ENCODE peak calls at places on chromosomes 11 and 22, in six cellular contexts. One of them, this sample, is unnamed.

GRCh38 chr11:73978576-73979086 is 4.0 kb downstream of the UCP2 start:
- DNase-seq in activated CD4-positive, alpha-beta T cell treated with anti-CD3 and anti-CD28 coated beads, Interleukin-2, amount 50 U/mL, for 1 hour: no peak
- DNase-seq in GM19239: no peak
- DNase-seq in memory B cell: no peak
- DNase-seq in effector CD4-positive, alpha-beta T cell: no peak
- DNase-seq in H54: no peak
- DNase-seq in this sample: no peak

GRCh38 chr11:59766542-59766941 is 11.4 kb downstream of the STX3 start:
- DNase-seq in activated CD4-positive, alpha-beta T cell treated with anti-CD3 and anti-CD28 coated beads, Interleukin-2, amount 50 U/mL, for 1 hour: no peak
- DNase-seq in GM19239: no peak
- DNase-seq in H54: no peak
- DNase-seq in memory B cell: no peak
- DNase-seq in effector CD4-positive, alpha-beta T cell: no peak
- DNase-seq in this sample: no peak

GRCh38 chr22:31768422-31769059 is 14.7 kb downstream of the DEPDC5 start:
- DNase-seq in memory B cell: no peak
- DNase-seq in activated CD4-positive, alpha-beta T cell treated with anti-CD3 and anti-CD28 coated beads, Interleukin-2, amount 50 U/mL, for 1 hour: no peak
- DNase-seq in effector CD4-positive, alpha-beta T cell: no peak
- DNase-seq in H54: no peak
- DNase-seq in GM19239: no peak
- DNase-seq in this sample: no peak

GRCh38 chr22:37913233-37913721 is 7.2 kb downstream of the MICALL1 start:
- DNase-seq in H54: no peak
- DNase-seq in activated CD4-positive, alpha-beta T cell treated with anti-CD3 and anti-CD28 coated beads, Interleukin-2, amount 50 U/mL, for 1 hour: no peak
- DNase-seq in memory B cell: no peak
- DNase-seq in effector CD4-positive, alpha-beta T cell: no peak
- DNase-seq in GM19239: no peak
- DNase-seq in this sample: no peak

GRCh38 chr11:64367931-64368672 is 9.1 kb downstream of the RPS6KA4 start:
- DNase-seq in effector CD4-positive, alpha-beta T cell: no peak
- DNase-seq in H54: no peak
- DNase-seq in GM19239: no peak
- DNase-seq in activated CD4-positive, alpha-beta T cell treated with anti-CD3 and anti-CD28 coated beads, Interleukin-2, amount 50 U/mL, for 1 hour: no peak
- DNase-seq in memory B cell: no peak
- DNase-seq in this sample: no peak

GRCh38 chr22:32574397-32574796 is 99.8 kb downstream of the FBXO7 start:
- DNase-seq in memory B cell: no peak
- DNase-seq in GM19239: no peak
- DNase-seq in effector CD4-positive, alpha-beta T cell: no peak
- DNase-seq in activated CD4-positive, alpha-beta T cell treated with anti-CD3 and anti-CD28 coated beads, Interleukin-2, amount 50 U/mL, for 1 hour: no peak
- DNase-seq in H54: no peak
- DNase-seq in this sample: no peak

GRCh38 chr22:25845985-25846745 is 104.2 kb downstream of the MYO18B start:
- DNase-seq in H54: no peak
- DNase-seq in GM19239: no peak
- DNase-seq in activated CD4-positive, alpha-beta T cell treated with anti-CD3 and anti-CD28 coated beads, Interleukin-2, amount 50 U/mL, for 1 hour: no peak
- DNase-seq in memory B cell: no peak
- DNase-seq in effector CD4-positive, alpha-beta T cell: no peak
- DNase-seq in this sample: no peak

GRCh38 chr11:75035911-75036536 is 47.3 kb downstream of the NEU3 start:
- DNase-seq in memory B cell: peak
- DNase-seq in activated CD4-positive, alpha-beta T cell treated with anti-CD3 and anti-CD28 coated beads, Interleukin-2, amount 50 U/mL, for 1 hour: no peak
- DNase-seq in effector CD4-positive, alpha-beta T cell: no peak
- DNase-seq in H54: no peak
- DNase-seq in GM19239: no peak
- DNase-seq in this sample: no peak

GRCh38 chr11:69861901-69862300 is 42.7 kb upstream of the FGF3 start:
- DNase-seq in effector CD4-positive, alpha-beta T cell: no peak
- DNase-seq in GM19239: no peak
- DNase-seq in memory B cell: no peak
- DNase-seq in activated CD4-positive, alpha-beta T cell treated with anti-CD3 and anti-CD28 coated beads, Interleukin-2, amount 50 U/mL, for 1 hour: no peak
- DNase-seq in H54: no peak
- DNase-seq in this sample: no peak

GRCh38 chr11:61728940-61729219 is 23.6 kb upstream of the MYRF start:
- DNase-seq in activated CD4-positive, alpha-beta T cell treated with anti-CD3 and anti-CD28 coated beads, Interleukin-2, amount 50 U/mL, for 1 hour: no peak
- DNase-seq in memory B cell: no peak
- DNase-seq in GM19239: no peak
- DNase-seq in effector CD4-positive, alpha-beta T cell: no peak
- DNase-seq in H54: peak
- DNase-seq in this sample: no peak

GRCh38 chr11:78933361-78933760 is 358.7 kb upstream of the NARS2 start:
- DNase-seq in effector CD4-positive, alpha-beta T cell: no peak
- DNase-seq in activated CD4-positive, alpha-beta T cell treated with anti-CD3 and anti-CD28 coated beads, Interleukin-2, amount 50 U/mL, for 1 hour: no peak
- DNase-seq in H54: no peak
- DNase-seq in GM19239: no peak
- DNase-seq in memory B cell: no peak
- DNase-seq in this sample: no peak

GRCh38 chr11:70483077-70483861 is 84.9 kb downstream of the CTTN start:
- DNase-seq in effector CD4-positive, alpha-beta T cell: no peak
- DNase-seq in H54: peak
- DNase-seq in activated CD4-positive, alpha-beta T cell treated with anti-CD3 and anti-CD28 coated beads, Interleukin-2, amount 50 U/mL, for 1 hour: no peak
- DNase-seq in memory B cell: no peak
- DNase-seq in GM19239: peak
- DNase-seq in this sample: no peak

GRCh38 chr11:75313457-75314272 is 37.8 kb downstream of the ARRB1 start:
- DNase-seq in H54: peak
- DNase-seq in effector CD4-positive, alpha-beta T cell: no peak
- DNase-seq in memory B cell: no peak
- DNase-seq in GM19239: no peak
- DNase-seq in activated CD4-positive, alpha-beta T cell treated with anti-CD3 and anti-CD28 coated beads, Interleukin-2, amount 50 U/mL, for 1 hour: no peak
- DNase-seq in this sample: no peak

GRCh38 chr11:32052218-32052617 is 38.7 kb upstream of the RCN1 start:
- DNase-seq in effector CD4-positive, alpha-beta T cell: peak
- DNase-seq in memory B cell: peak
- DNase-seq in H54: peak
- DNase-seq in activated CD4-positive, alpha-beta T cell treated with anti-CD3 and anti-CD28 coated beads, Interleukin-2, amount 50 U/mL, for 1 hour: peak
- DNase-seq in GM19239: peak
- DNase-seq in this sample: peak

GRCh38 chr11:102577182-102577581 is 46.6 kb upstream of the MMP7 start:
- DNase-seq in activated CD4-positive, alpha-beta T cell treated with anti-CD3 and anti-CD28 coated beads, Interleukin-2, amount 50 U/mL, for 1 hour: no peak
- DNase-seq in GM19239: no peak
- DNase-seq in effector CD4-positive, alpha-beta T cell: no peak
- DNase-seq in H54: no peak
- DNase-seq in memory B cell: no peak
- DNase-seq in this sample: no peak

GRCh38 chr11:10450451-10451398 is 4.3 kb upstream of the AMPD3 start:
- DNase-seq in effector CD4-positive, alpha-beta T cell: peak
- DNase-seq in H54: no peak
- DNase-seq in activated CD4-positive, alpha-beta T cell treated with anti-CD3 and anti-CD28 coated beads, Interleukin-2, amount 50 U/mL, for 1 hour: peak
- DNase-seq in GM19239: peak
- DNase-seq in memory B cell: peak
- DNase-seq in this sample: no peak

GRCh38 chr11:2587132-2587930 is 112.5 kb downstream of the KCNQ1OT1 start:
- DNase-seq in activated CD4-positive, alpha-beta T cell treated with anti-CD3 and anti-CD28 coated beads, Interleukin-2, amount 50 U/mL, for 1 hour: no peak
- DNase-seq in memory B cell: peak
- DNase-seq in effector CD4-positive, alpha-beta T cell: no peak
- DNase-seq in GM19239: peak
- DNase-seq in H54: no peak
- DNase-seq in this sample: no peak

GRCh38 chr11:63710476-63711217 is 29.3 kb downstream of the RTN3 start:
- DNase-seq in GM19239: no peak
- DNase-seq in activated CD4-positive, alpha-beta T cell treated with anti-CD3 and anti-CD28 coated beads, Interleukin-2, amount 50 U/mL, for 1 hour: no peak
- DNase-seq in memory B cell: no peak
- DNase-seq in effector CD4-positive, alpha-beta T cell: no peak
- DNase-seq in H54: no peak
- DNase-seq in this sample: no peak

GRCh38 chr22:46038516-46039430 is 61.8 kb upstream of the WNT7B start:
- DNase-seq in activated CD4-positive, alpha-beta T cell treated with anti-CD3 and anti-CD28 coated beads, Interleukin-2, amount 50 U/mL, for 1 hour: no peak
- DNase-seq in GM19239: no peak
- DNase-seq in memory B cell: no peak
- DNase-seq in H54: no peak
- DNase-seq in effector CD4-positive, alpha-beta T cell: no peak
- DNase-seq in this sample: no peak

GRCh38 chr11:132983289-132983688 is 549.0 kb downstream of the OPCML start:
- DNase-seq in memory B cell: no peak
- DNase-seq in effector CD4-positive, alpha-beta T cell: no peak
- DNase-seq in activated CD4-positive, alpha-beta T cell treated with anti-CD3 and anti-CD28 coated beads, Interleukin-2, amount 50 U/mL, for 1 hour: no peak
- DNase-seq in GM19239: no peak
- DNase-seq in H54: no peak
- DNase-seq in this sample: no peak

GRCh38 chr11:10688401-10688800 is 5.2 kb downstream of the IRAG1 start:
- DNase-seq in activated CD4-positive, alpha-beta T cell treated with anti-CD3 and anti-CD28 coated beads, Interleukin-2, amount 50 U/mL, for 1 hour: no peak
- DNase-seq in memory B cell: no peak
- DNase-seq in GM19239: no peak
- DNase-seq in effector CD4-positive, alpha-beta T cell: no peak
- DNase-seq in H54: no peak
- DNase-seq in this sample: no peak

GRCh38 chr11:105489431-105489830 is 120.4 kb upstream of the GRIA4 start:
- DNase-seq in activated CD4-positive, alpha-beta T cell treated with anti-CD3 and anti-CD28 coated beads, Interleukin-2, amount 50 U/mL, for 1 hour: no peak
- DNase-seq in H54: no peak
- DNase-seq in memory B cell: no peak
- DNase-seq in GM19239: no peak
- DNase-seq in effector CD4-positive, alpha-beta T cell: no peak
- DNase-seq in this sample: no peak

GRCh38 chr11:43632171-43632570 is 48.4 kb upstream of the HSD17B12 start:
- DNase-seq in activated CD4-positive, alpha-beta T cell treated with anti-CD3 and anti-CD28 coated beads, Interleukin-2, amount 50 U/mL, for 1 hour: no peak
- DNase-seq in effector CD4-positive, alpha-beta T cell: no peak
- DNase-seq in H54: peak
- DNase-seq in memory B cell: no peak
- DNase-seq in GM19239: no peak
- DNase-seq in this sample: no peak

GRCh38 chr11:77560605-77561004 is 29.1 kb upstream of the AQP11 start:
- DNase-seq in H54: peak
- DNase-seq in GM19239: no peak
- DNase-seq in effector CD4-positive, alpha-beta T cell: no peak
- DNase-seq in activated CD4-positive, alpha-beta T cell treated with anti-CD3 and anti-CD28 coated beads, Interleukin-2, amount 50 U/mL, for 1 hour: no peak
- DNase-seq in memory B cell: no peak
- DNase-seq in this sample: no peak

GRCh38 chr22:41910599-41911291 is 4.1 kb downstream of the SHISA8 start:
- DNase-seq in memory B cell: peak
- DNase-seq in effector CD4-positive, alpha-beta T cell: no peak
- DNase-seq in GM19239: no peak
- DNase-seq in activated CD4-positive, alpha-beta T cell treated with anti-CD3 and anti-CD28 coated beads, Interleukin-2, amount 50 U/mL, for 1 hour: peak
- DNase-seq in H54: no peak
- DNase-seq in this sample: no peak

GRCh38 chr11:61955031-61955415 is 4.9 kb downstream of the BEST1 start:
- DNase-seq in activated CD4-positive, alpha-beta T cell treated with anti-CD3 and anti-CD28 coated beads, Interleukin-2, amount 50 U/mL, for 1 hour: no peak
- DNase-seq in H54: no peak
- DNase-seq in memory B cell: no peak
- DNase-seq in effector CD4-positive, alpha-beta T cell: no peak
- DNase-seq in GM19239: no peak
- DNase-seq in this sample: no peak

GRCh38 chr11:117604349-117604995 is 192.5 kb downstream of the DSCAML1 start:
- DNase-seq in activated CD4-positive, alpha-beta T cell treated with anti-CD3 and anti-CD28 coated beads, Interleukin-2, amount 50 U/mL, for 1 hour: no peak
- DNase-seq in effector CD4-positive, alpha-beta T cell: no peak
- DNase-seq in H54: no peak
- DNase-seq in GM19239: no peak
- DNase-seq in memory B cell: no peak
- DNase-seq in this sample: no peak

GRCh38 chr22:24440718-24441405 is 13.5 kb downstream of the ADORA2A start:
- DNase-seq in effector CD4-positive, alpha-beta T cell: no peak
- DNase-seq in activated CD4-positive, alpha-beta T cell treated with anti-CD3 and anti-CD28 coated beads, Interleukin-2, amount 50 U/mL, for 1 hour: no peak
- DNase-seq in H54: no peak
- DNase-seq in GM19239: no peak
- DNase-seq in memory B cell: no peak
- DNase-seq in this sample: no peak

GRCh38 chr22:43848366-43849171 is 13.7 kb downstream of the SULT4A1 start:
- DNase-seq in memory B cell: no peak
- DNase-seq in H54: no peak
- DNase-seq in effector CD4-positive, alpha-beta T cell: no peak
- DNase-seq in activated CD4-positive, alpha-beta T cell treated with anti-CD3 and anti-CD28 coated beads, Interleukin-2, amount 50 U/mL, for 1 hour: no peak
- DNase-seq in GM19239: no peak
- DNase-seq in this sample: no peak

GRCh38 chr11:114379394-114380069 is 20.8 kb downstream of the C11orf71 start:
- DNase-seq in effector CD4-positive, alpha-beta T cell: no peak
- DNase-seq in H54: no peak
- DNase-seq in memory B cell: no peak
- DNase-seq in GM19239: no peak
- DNase-seq in activated CD4-positive, alpha-beta T cell treated with anti-CD3 and anti-CD28 coated beads, Interleukin-2, amount 50 U/mL, for 1 hour: no peak
- DNase-seq in this sample: no peak

GRCh38 chr22:24390156-24390555 is 37.2 kb upstream of the ADORA2A start:
- DNase-seq in H54: no peak
- DNase-seq in memory B cell: no peak
- DNase-seq in effector CD4-positive, alpha-beta T cell: no peak
- DNase-seq in GM19239: no peak
- DNase-seq in activated CD4-positive, alpha-beta T cell treated with anti-CD3 and anti-CD28 coated beads, Interleukin-2, amount 50 U/mL, for 1 hour: no peak
- DNase-seq in this sample: no peak

GRCh38 chr22:34709641-34710040 is 356.3 kb upstream of the ISX start:
- DNase-seq in memory B cell: no peak
- DNase-seq in GM19239: no peak
- DNase-seq in effector CD4-positive, alpha-beta T cell: no peak
- DNase-seq in activated CD4-positive, alpha-beta T cell treated with anti-CD3 and anti-CD28 coated beads, Interleukin-2, amount 50 U/mL, for 1 hour: no peak
- DNase-seq in H54: no peak
- DNase-seq in this sample: no peak

GRCh38 chr11:8225589-8226036 is 38.1 kb downstream of the LMO1 start:
- DNase-seq in memory B cell: peak
- DNase-seq in effector CD4-positive, alpha-beta T cell: peak
- DNase-seq in activated CD4-positive, alpha-beta T cell treated with anti-CD3 and anti-CD28 coated beads, Interleukin-2, amount 50 U/mL, for 1 hour: peak
- DNase-seq in H54: peak
- DNase-seq in GM19239: peak
- DNase-seq in this sample: peak

GRCh38 chr11:73389902-73390301 is 13.7 kb downstream of the RELT start:
- DNase-seq in memory B cell: no peak
- DNase-seq in GM19239: no peak
- DNase-seq in activated CD4-positive, alpha-beta T cell treated with anti-CD3 and anti-CD28 coated beads, Interleukin-2, amount 50 U/mL, for 1 hour: no peak
- DNase-seq in effector CD4-positive, alpha-beta T cell: no peak
- DNase-seq in H54: no peak
- DNase-seq in this sample: no peak

This sample was measured in T-helper 22 cell.